ENCODE peak calls at places on chromosomes 7 and 10, in seven cellular contexts. A is CD8-positive, alpha-beta T cell; H is astrocyte; I is stomach; E is kidney; G is HepG2; X is neuronal stem cell. M is an unnamed sample. For H3K4me1, the result is how much of the 10 kb centered on the place peaks cover.

GRCh38 chr7:47651355-47652317 is 69.7 kb upstream of the TNS3 start:
- DNase-seq in A (no peak), H (peak), I (no peak), E (no peak), G (no peak), X (no peak), M (no peak)

GRCh38 chr10:47458466-47459154 is 25.3 kb downstream of the ANXA8 start:
- DNase-seq in A (no peak), H (peak), I (no peak), E (no peak), G (no peak), X (no peak), M (no peak)

GRCh38 chr7:95511716-95512260 is 26.0 kb downstream of the ASB4 start:
- DNase-seq in A (peak), H (peak), I (peak), E (no peak), G (peak), X (peak), M (peak)

GRCh38 chr7:4849390-4849789 is 12.4 kb downstream of the PAPOLB start:
- DNase-seq in A (peak), H (peak), I (no peak), E (no peak), G (peak), X (no peak), M (no peak)

GRCh38 chr10:88913157-88913556 is 33.1 kb downstream of the STAMBPL1 start:
- DNase-seq in A (no peak), H (no peak), I (no peak), E (no peak), G (no peak), X (no peak), M (no peak)

GRCh38 chr7:106316947-106317346 is 32.2 kb upstream of the NAMPT start:
- DNase-seq in A (no peak), H (no peak), I (no peak), E (no peak), G (no peak), X (no peak), M (no peak)

GRCh38 chr7:18402488-18403183 is 92.9 kb upstream of the HDAC9 start:
- DNase-seq in A (no peak), H (peak), I (no peak), E (no peak), G (no peak), X (no peak), M (no peak)

GRCh38 chr7:1169409-1170368 is 9.7 kb upstream of the ZFAND2A start:
- DNase-seq in A (peak), H (peak), I (peak), E (peak), G (peak), X (peak), M (peak)

GRCh38 chr7:99105756-99106155 is 38.2 kb downstream of the SMURF1 start:
- DNase-seq in A (no peak), H (no peak), I (no peak), E (no peak), G (no peak), X (no peak), M (no peak)

GRCh38 chr7:99106869-99107268 is 37.0 kb downstream of the SMURF1 start:
- DNase-seq in A (no peak), H (peak), I (no peak), E (no peak), G (no peak), X (no peak), M (no peak)

GRCh38 chr7:99106411-99106810 is 37.5 kb downstream of the SMURF1 start:
- DNase-seq in A (no peak), H (peak), I (no peak), E (no peak), G (peak), X (no peak), M (no peak)

GRCh38 chr7:99102809-99103690 is 40.9 kb downstream of the SMURF1 start:
- DNase-seq in A (no peak), H (peak), I (no peak), E (no peak), G (no peak), X (no peak), M (no peak)

GRCh38 chr7:99104631-99105030 is 39.3 kb downstream of the SMURF1 start:
- DNase-seq in A (no peak), H (no peak), I (no peak), E (no peak), G (no peak), X (no peak), M (no peak)
- H3K4me1 ChIP-seq in A (under half), H (under half), I (half or more), E (under half), G (half or more), X (under half), M (under half)

GRCh38 chr7:44045226-44046014 is 918 bp downstream of the DBNL start:
- DNase-seq in A (no peak), H (no peak), I (no peak), E (no peak), G (no peak), X (no peak), M (peak)
- H3K4me1 ChIP-seq in A (half or more), H (under half), I (half or more), E (under half), G (under half), X (under half), M (half or more)

DNA sequence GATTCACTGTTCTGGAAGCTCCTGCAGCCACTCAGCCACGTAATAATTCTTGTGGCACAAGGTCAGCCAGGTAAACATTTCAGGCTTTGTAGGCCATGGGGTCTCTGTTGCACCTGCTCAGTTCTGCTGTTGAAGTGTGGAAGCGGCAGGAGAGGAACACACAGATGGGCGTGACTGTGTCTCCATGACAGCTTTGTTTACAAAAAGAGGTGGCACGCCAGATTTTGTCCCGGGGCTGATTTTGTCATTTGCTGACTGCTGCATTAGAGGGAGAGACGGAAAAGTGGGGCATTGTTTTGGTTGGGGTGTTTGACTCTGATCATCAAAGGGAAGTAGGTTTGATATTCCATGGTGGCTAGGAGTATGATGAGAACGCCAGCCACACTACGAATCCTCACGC is 103.1 kb downstream of the PRKAG2 start:
- DNase-seq in A (no peak), H (no peak), I (no peak), E (no peak), G (no peak), X (no peak), M (no peak)
- H3K4me1 ChIP-seq in A (under half), H (under half), I (under half), E (under half), G (under half), X (under half), M (under half)

DNA sequence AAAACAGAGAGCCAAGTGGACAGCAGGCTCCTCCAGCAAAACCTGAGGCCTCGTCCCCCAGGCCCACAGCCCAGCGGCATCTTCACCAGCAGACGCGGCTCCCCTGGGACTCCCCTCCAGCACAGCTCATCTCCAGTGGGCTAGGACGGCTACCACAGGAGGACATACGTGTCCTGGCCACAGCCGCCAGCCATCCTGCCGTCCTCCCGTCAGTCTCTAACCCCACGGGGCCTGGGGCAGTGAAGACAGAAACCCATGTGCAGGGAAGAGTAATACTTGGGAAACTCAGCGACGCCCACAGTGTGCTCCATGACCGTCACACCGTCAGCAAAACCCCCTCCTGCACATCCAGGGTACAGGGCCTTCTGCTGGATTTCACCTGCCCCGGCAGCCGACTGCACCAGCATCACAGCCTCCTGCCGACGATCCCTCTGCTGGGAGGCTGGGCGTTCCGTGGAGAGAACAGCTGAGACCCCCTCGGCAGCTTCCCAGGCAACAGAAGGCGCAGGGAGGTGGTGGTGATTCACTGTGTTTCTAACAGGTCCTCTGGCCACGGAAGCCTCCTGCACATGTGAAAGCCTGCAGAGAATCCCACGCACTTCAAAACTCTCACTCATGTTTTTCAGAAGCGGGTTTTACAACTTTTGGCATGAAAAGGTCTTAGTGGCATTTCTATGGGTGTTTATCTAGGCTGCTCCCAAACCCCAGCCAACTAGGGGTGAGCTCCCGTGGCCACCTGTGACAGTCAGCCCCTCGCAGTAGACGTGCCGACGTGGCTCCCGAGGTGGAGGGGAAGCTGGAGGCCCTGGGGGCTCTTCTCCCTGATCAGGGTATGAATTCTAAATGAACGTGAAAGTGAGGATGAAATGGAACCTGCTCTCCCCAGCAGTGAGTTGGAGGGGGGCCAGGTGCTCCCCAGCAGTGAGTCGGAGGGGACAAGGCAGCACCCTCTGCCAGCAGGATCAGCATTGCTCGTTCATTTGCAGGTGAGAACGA is 513.5 kb downstream of the PTPRN2 start:
- DNase-seq in A (no peak), H (no peak), I (no peak), E (peak), G (no peak), X (no peak), M (no peak)
- H3K4me1 ChIP-seq in A (under half), H (under half), I (under half), E (under half), G (under half), X (under half), M (under half)

DNA sequence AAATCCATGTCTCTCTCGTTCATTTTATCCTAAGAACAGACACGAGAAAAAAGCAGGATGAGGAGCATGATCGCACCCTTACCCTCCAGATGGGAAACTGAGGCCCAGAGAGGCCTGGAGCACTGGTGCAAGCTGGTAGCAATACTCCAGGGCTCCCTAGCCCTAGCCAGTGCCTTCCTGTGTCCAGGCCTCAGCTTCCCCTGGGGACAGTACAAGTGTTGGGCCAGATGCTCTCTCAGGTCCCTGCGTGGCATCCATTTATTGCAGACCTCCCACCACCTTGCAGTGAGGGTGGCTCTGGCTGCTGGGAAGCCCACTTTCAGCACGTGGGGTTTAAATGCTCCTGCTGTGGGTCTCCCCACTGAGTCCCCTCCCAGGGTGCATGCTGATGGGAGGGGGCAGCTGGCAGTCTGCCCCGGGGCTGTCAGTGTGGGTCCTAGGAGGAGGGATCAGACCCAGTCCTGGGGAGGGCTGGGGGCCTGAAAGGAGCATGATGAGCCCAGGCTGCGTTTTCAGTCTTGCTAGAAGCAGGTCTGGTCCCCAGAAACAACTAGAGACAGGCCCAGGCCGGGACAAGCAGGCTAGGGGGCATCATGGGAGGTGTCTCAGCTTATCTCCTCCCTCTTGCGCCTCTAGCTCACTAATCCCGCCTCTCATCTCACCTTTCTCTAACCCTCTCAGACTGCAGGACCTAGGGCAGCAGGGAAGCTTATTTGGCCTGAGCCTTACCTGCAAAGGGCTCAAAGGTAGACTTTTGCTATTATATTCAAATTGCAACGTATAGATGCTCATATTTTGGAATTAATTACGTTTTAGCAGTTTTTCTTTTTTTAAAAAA is 662 bp upstream of the PPIF start:
- DNase-seq in A (no peak), H (no peak), I (no peak), E (peak), G (no peak), X (no peak), M (no peak)
- H3K4me1 ChIP-seq in A (under half), H (under half), I (half or more), E (under half), G (half or more), X (under half), M (under half)

M was measured in CD8-positive, alpha-beta memory T cell.